ENCODE peak calls at places on chromosome 7, in eight cellular contexts. One of them, this sample, is unnamed.

GRCh38 chr7:7944619-7945282 is 23.8 kb upstream of the GLCCI1 start:
- DNase-seq in SK-N-SH: no peak
- DNase-seq in GM12878: peak; percentile 99
- DNase-seq in HepG2: no peak
- DNase-seq in K562: no peak
- DNase-seq in endothelial cell of umbilical vein: peak; percentile 24
- DNase-seq in HCT116: no peak
- DNase-seq in H1: no peak
- DNase-seq in this sample: no peak

GRCh38 chr7:28573751-28574295 is 161.5 kb downstream of the CREB5 start:
- DNase-seq in SK-N-SH: peak; percentile 61
- DNase-seq in GM12878: no peak
- DNase-seq in HepG2: no peak
- DNase-seq in K562: no peak
- DNase-seq in endothelial cell of umbilical vein: no peak
- DNase-seq in HCT116: no peak
- DNase-seq in H1: no peak
- DNase-seq in this sample: no peak

GRCh38 chr7:2033586-2034135 is 199.1 kb downstream of the MAD1L1 start:
- DNase-seq in SK-N-SH: no peak
- DNase-seq in GM12878: no peak
- DNase-seq in HepG2: no peak
- DNase-seq in K562: no peak
- DNase-seq in endothelial cell of umbilical vein: no peak
- DNase-seq in HCT116: no peak
- DNase-seq in H1: no peak
- DNase-seq in this sample: no peak

GRCh38 chr7:43199333-43199732 is 86.9 kb downstream of the HECW1 start:
- DNase-seq in SK-N-SH: no peak
- DNase-seq in GM12878: no peak
- DNase-seq in HepG2: no peak
- DNase-seq in K562: no peak
- DNase-seq in endothelial cell of umbilical vein: peak; percentile 28
- DNase-seq in HCT116: no peak
- DNase-seq in H1: no peak
- DNase-seq in this sample: no peak

GRCh38 chr7:11193131-11193867 is 219.6 kb downstream of the PHF14 start:
- DNase-seq in SK-N-SH: no peak
- DNase-seq in GM12878: no peak
- DNase-seq in HepG2: peak; percentile 13
- DNase-seq in K562: peak; percentile 18
- DNase-seq in endothelial cell of umbilical vein: no peak
- DNase-seq in HCT116: no peak
- DNase-seq in H1: peak; percentile 31
- DNase-seq in this sample: no peak

GRCh38 chr7:132738254-132738653 is 162.0 kb upstream of the PLXNA4 start:
- DNase-seq in SK-N-SH: no peak
- DNase-seq in GM12878: no peak
- DNase-seq in HepG2: no peak
- DNase-seq in K562: no peak
- DNase-seq in endothelial cell of umbilical vein: peak; percentile 51
- DNase-seq in HCT116: peak; percentile 6
- DNase-seq in H1: no peak
- DNase-seq in this sample: no peak

GRCh38 chr7:75596727-75597614 is 104.9 kb downstream of the SPDYE5 start:
- DNase-seq in SK-N-SH: no peak
- DNase-seq in GM12878: peak; percentile 30
- DNase-seq in HepG2: no peak
- DNase-seq in K562: peak; percentile 68
- DNase-seq in endothelial cell of umbilical vein: peak; percentile 62
- DNase-seq in HCT116: no peak
- DNase-seq in H1: no peak
- DNase-seq in this sample: no peak

GRCh38 chr7:50660040-50660829 is 95.0 kb upstream of the DDC start:
- DNase-seq in SK-N-SH: no peak
- DNase-seq in GM12878: no peak
- DNase-seq in HepG2: no peak
- DNase-seq in K562: no peak
- DNase-seq in endothelial cell of umbilical vein: no peak
- DNase-seq in HCT116: no peak
- DNase-seq in H1: no peak
- DNase-seq in this sample: no peak

GRCh38 chr7:100396421-100396982 is 23.2 kb downstream of the PILRA start:
- DNase-seq in SK-N-SH: no peak
- DNase-seq in GM12878: peak; percentile 93
- DNase-seq in HepG2: no peak
- DNase-seq in K562: no peak
- DNase-seq in endothelial cell of umbilical vein: no peak
- DNase-seq in HCT116: no peak
- DNase-seq in H1: no peak
- DNase-seq in this sample: no peak

GRCh38 chr7:91657386-91658120 is 222.9 kb downstream of the MTERF1 start:
- DNase-seq in SK-N-SH: no peak
- DNase-seq in GM12878: no peak
- DNase-seq in HepG2: no peak
- DNase-seq in K562: no peak
- DNase-seq in endothelial cell of umbilical vein: no peak
- DNase-seq in HCT116: no peak
- DNase-seq in H1: no peak
- DNase-seq in this sample: no peak

GRCh38 chr7:100694196-100694745 is at the start of gene GIGYF1:
- DNase-seq in SK-N-SH: peak; percentile 100
- DNase-seq in GM12878: no peak
- DNase-seq in HepG2: peak; percentile 33
- DNase-seq in K562: peak; percentile 89
- DNase-seq in endothelial cell of umbilical vein: peak; percentile 35
- DNase-seq in HCT116: no peak
- DNase-seq in H1: no peak
- DNase-seq in this sample: no peak

GRCh38 chr7:143289421-143289820 is 1.3 kb downstream of the CASP2 start:
- DNase-seq in SK-N-SH: no peak
- DNase-seq in GM12878: no peak
- DNase-seq in HepG2: no peak
- DNase-seq in K562: no peak
- DNase-seq in endothelial cell of umbilical vein: no peak
- DNase-seq in HCT116: no peak
- DNase-seq in H1: no peak
- DNase-seq in this sample: no peak

GRCh38 chr7:100211342-100211780 is 8.4 kb upstream of the PVRIG start:
- DNase-seq in SK-N-SH: no peak
- DNase-seq in GM12878: peak; percentile 68
- DNase-seq in HepG2: no peak
- DNase-seq in K562: no peak
- DNase-seq in endothelial cell of umbilical vein: no peak
- DNase-seq in HCT116: no peak
- DNase-seq in H1: no peak
- DNase-seq in this sample: no peak

GRCh38 chr7:23230586-23231195 is 15.9 kb upstream of the GPNMB start:
- DNase-seq in SK-N-SH: no peak
- DNase-seq in GM12878: no peak
- DNase-seq in HepG2: no peak
- DNase-seq in K562: no peak
- DNase-seq in endothelial cell of umbilical vein: no peak
- DNase-seq in HCT116: no peak
- DNase-seq in H1: no peak
- DNase-seq in this sample: no peak

GRCh38 chr7:119270045-119270464 is 1002.9 kb upstream of the KCND2 start:
- DNase-seq in SK-N-SH: peak; percentile 47
- DNase-seq in GM12878: no peak
- DNase-seq in HepG2: peak; percentile 66
- DNase-seq in K562: peak; percentile 71
- DNase-seq in endothelial cell of umbilical vein: peak; percentile 49
- DNase-seq in HCT116: peak; percentile 56
- DNase-seq in H1: peak; percentile 23
- DNase-seq in this sample: peak; percentile 61

GRCh38 chr7:132373041-132373440 is 203.2 kb downstream of the PLXNA4 start:
- DNase-seq in SK-N-SH: no peak
- DNase-seq in GM12878: no peak
- DNase-seq in HepG2: no peak
- DNase-seq in K562: no peak
- DNase-seq in endothelial cell of umbilical vein: no peak
- DNase-seq in HCT116: no peak
- DNase-seq in H1: no peak
- DNase-seq in this sample: no peak

GRCh38 chr7:18212788-18213187 is 185.1 kb upstream of the PRPS1L1 start:
- DNase-seq in SK-N-SH: peak; percentile 58
- DNase-seq in GM12878: no peak
- DNase-seq in HepG2: no peak
- DNase-seq in K562: no peak
- DNase-seq in endothelial cell of umbilical vein: no peak
- DNase-seq in HCT116: no peak
- DNase-seq in H1: no peak
- DNase-seq in this sample: peak; percentile 44

GRCh38 chr7:6423942-6424701 is 23.6 kb downstream of the DAGLB start:
- DNase-seq in SK-N-SH: peak; percentile 44
- DNase-seq in GM12878: no peak
- DNase-seq in HepG2: no peak
- DNase-seq in K562: peak; percentile 26
- DNase-seq in endothelial cell of umbilical vein: no peak
- DNase-seq in HCT116: no peak
- DNase-seq in H1: no peak
- DNase-seq in this sample: no peak

GRCh38 chr7:63028376-63029206 is 970.1 kb upstream of the ZNF722 start:
- DNase-seq in SK-N-SH: no peak
- DNase-seq in GM12878: no peak
- DNase-seq in HepG2: no peak
- DNase-seq in K562: no peak
- DNase-seq in endothelial cell of umbilical vein: no peak
- DNase-seq in HCT116: no peak
- DNase-seq in H1: no peak
- DNase-seq in this sample: no peak

GRCh38 chr7:63030061-63030460 is 968.6 kb upstream of the ZNF722 start:
- DNase-seq in SK-N-SH: no peak
- DNase-seq in GM12878: no peak
- DNase-seq in HepG2: no peak
- DNase-seq in K562: no peak
- DNase-seq in endothelial cell of umbilical vein: no peak
- DNase-seq in HCT116: no peak
- DNase-seq in H1: no peak
- DNase-seq in this sample: no peak

GRCh38 chr7:63027075-63027474 is 971.6 kb upstream of the ZNF722 start:
- DNase-seq in SK-N-SH: no peak
- DNase-seq in GM12878: no peak
- DNase-seq in HepG2: no peak
- DNase-seq in K562: no peak
- DNase-seq in endothelial cell of umbilical vein: no peak
- DNase-seq in HCT116: no peak
- DNase-seq in H1: no peak
- DNase-seq in this sample: no peak

GRCh38 chr7:63031838-63032436 is 966.7 kb upstream of the ZNF722 start:
- DNase-seq in SK-N-SH: no peak
- DNase-seq in GM12878: no peak
- DNase-seq in HepG2: no peak
- DNase-seq in K562: no peak
- DNase-seq in endothelial cell of umbilical vein: no peak
- DNase-seq in HCT116: no peak
- DNase-seq in H1: no peak
- DNase-seq in this sample: no peak

GRCh38 chr7:63029207-63029522 is 969.5 kb upstream of the ZNF722 start:
- DNase-seq in SK-N-SH: no peak
- DNase-seq in GM12878: no peak
- DNase-seq in HepG2: no peak
- DNase-seq in K562: no peak
- DNase-seq in endothelial cell of umbilical vein: no peak
- DNase-seq in HCT116: no peak
- DNase-seq in H1: no peak
- DNase-seq in this sample: no peak
- H3K9me3 ChIP-seq in SK-N-SH: no peaks in the 10 kb centered on the region
- H3K9me3 ChIP-seq in GM12878: no peaks in the 10 kb centered on the region
- H3K9me3 ChIP-seq in HepG2: peaks cover 94% of the 10 kb centered on the region
- H3K9me3 ChIP-seq in K562: peaks cover 2% of the 10 kb centered on the region
- H3K9me3 ChIP-seq in endothelial cell of umbilical vein: peaks cover 12% of the 10 kb centered on the region
- H3K9me3 ChIP-seq in HCT116: peaks cover 16% of the 10 kb centered on the region
- H3K9me3 ChIP-seq in H1: peaks cover 47% of the 10 kb centered on the region
- H3K9me3 ChIP-seq in this sample: no peaks in the 10 kb centered on the region

GRCh38 chr7:122217125-122217524 is 73.1 kb upstream of the AASS start:
- DNase-seq in SK-N-SH: no peak
- DNase-seq in GM12878: no peak
- DNase-seq in HepG2: peak; percentile 70
- DNase-seq in K562: no peak
- DNase-seq in endothelial cell of umbilical vein: no peak
- DNase-seq in HCT116: no peak
- DNase-seq in H1: no peak
- DNase-seq in this sample: no peak

GRCh38 chr7:122219253-122219865 is 75.3 kb upstream of the AASS start:
- DNase-seq in SK-N-SH: peak; percentile 10
- DNase-seq in GM12878: no peak
- DNase-seq in HepG2: peak; percentile 13
- DNase-seq in K562: peak; percentile 23
- DNase-seq in endothelial cell of umbilical vein: peak; percentile 56
- DNase-seq in HCT116: peak; percentile 10
- DNase-seq in H1: no peak
- DNase-seq in this sample: peak; percentile 68
- H3K9ac ChIP-seq in SK-N-SH: no peak overlapping the region
- H3K9ac ChIP-seq in GM12878: no peak overlapping the region
- H3K9ac ChIP-seq in HepG2: no peak overlapping the region
- H3K9ac ChIP-seq in K562: no peak overlapping the region
- H3K9ac ChIP-seq in endothelial cell of umbilical vein: no peak overlapping the region
- H3K9ac ChIP-seq in HCT116: no peak overlapping the region
- H3K9ac ChIP-seq in H1: no peak overlapping the region
- H3K9ac ChIP-seq in this sample: peak overlapping the region; percentile 12

GRCh38 chr7:36264123-36264916 is 111.3 kb downstream of the EEPD1 start:
- DNase-seq in SK-N-SH: peak; percentile 21
- DNase-seq in GM12878: no peak
- DNase-seq in HepG2: no peak
- DNase-seq in K562: no peak
- DNase-seq in endothelial cell of umbilical vein: no peak
- DNase-seq in HCT116: no peak
- DNase-seq in H1: no peak
- DNase-seq in this sample: no peak
- TF ChIP-seq POLR2AphosphoS5 in SK-N-SH: no peak
- TF ChIP-seq POLR2AphosphoS5 in GM12878: no peak
- TF ChIP-seq POLR2AphosphoS5 in HepG2: no peak
- TF ChIP-seq POLR2AphosphoS5 in K562: no peak
- TF ChIP-seq POLR2AphosphoS5 in endothelial cell of umbilical vein: no peak
- TF ChIP-seq POLR2AphosphoS5 in HCT116: no peak
- TF ChIP-seq POLR2AphosphoS5 in H1: no peak
- TF ChIP-seq POLR2AphosphoS5 in this sample: no peak

DNA sequence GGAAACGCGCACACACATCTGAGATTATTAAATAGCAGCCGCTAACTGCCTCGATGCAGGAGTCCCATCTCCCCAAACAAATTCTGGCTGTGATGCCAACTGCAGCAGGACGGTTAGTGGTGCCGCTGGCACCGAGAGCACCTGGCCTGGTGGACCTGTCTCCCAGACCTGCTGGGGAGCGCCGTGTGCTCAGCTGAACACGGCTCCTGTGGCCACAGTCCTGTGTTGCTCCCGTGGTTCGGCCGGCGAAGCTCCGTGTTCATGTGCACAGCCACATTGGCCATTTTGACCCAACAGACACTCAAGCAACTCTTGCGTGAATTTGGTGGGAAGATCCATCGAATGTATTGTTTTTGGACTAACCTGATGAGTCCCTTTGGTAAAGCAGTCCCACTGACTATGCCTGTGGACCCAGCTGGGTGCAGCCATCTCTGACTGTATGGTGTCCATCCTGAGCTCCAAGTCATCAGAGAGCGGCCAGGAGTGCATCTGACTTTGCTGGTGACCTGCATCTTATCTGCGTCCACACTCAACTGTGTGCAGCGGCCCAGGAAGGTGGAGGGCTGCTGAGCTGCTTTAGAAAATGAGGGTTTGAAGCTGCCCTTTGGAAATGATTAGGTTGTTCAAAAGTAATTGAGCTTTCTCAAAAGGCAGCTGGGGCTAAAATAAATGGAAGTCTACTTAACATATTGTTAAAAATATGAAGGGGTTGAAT is 398.3 kb downstream of the DNAJB6 start:
- DNase-seq in SK-N-SH: no peak
- DNase-seq in GM12878: no peak
- DNase-seq in HepG2: no peak
- DNase-seq in K562: no peak
- DNase-seq in endothelial cell of umbilical vein: no peak
- DNase-seq in HCT116: no peak
- DNase-seq in H1: no peak
- DNase-seq in this sample: no peak
- H3K9me3 ChIP-seq in SK-N-SH: no peaks in the 10 kb centered on the region
- H3K9me3 ChIP-seq in GM12878: no peaks in the 10 kb centered on the region
- H3K9me3 ChIP-seq in HepG2: no peaks in the 10 kb centered on the region
- H3K9me3 ChIP-seq in K562: no peaks in the 10 kb centered on the region
- H3K9me3 ChIP-seq in endothelial cell of umbilical vein: no peaks in the 10 kb centered on the region
- H3K9me3 ChIP-seq in HCT116: no peaks in the 10 kb centered on the region
- H3K9me3 ChIP-seq in H1: no peaks in the 10 kb centered on the region
- H3K9me3 ChIP-seq in this sample: no peaks in the 10 kb centered on the region